ENCODE peak calls at places on chromosomes 4 and X, in eight cellular contexts. Q is SW480, F is fibroblast of villous mesenchyme, J is T-helper 2 cell, T is AG04450, G is cerebellum, K is NCI-H774, H is WTC11. U is an unnamed sample.

GRCh38 chr4:6608758-6609414 is 31.6 kb upstream of the MRFAP1 start:
- DNase-seq in F (no peak), G (peak; percentile 7), Q (no peak), T (no peak), H (peak; percentile 38), J (peak; percentile 45), K (no peak), U (no peak)

GRCh38 chrX:150032742-150033141 is 94.5 kb upstream of the EOLA2 start:
- DNase-seq in K (no peak), Q (no peak), H (no peak), F (peak; percentile 70), T (no peak), G (no peak), J (no peak), U (no peak)

GRCh38 chrX:70970482-70970999 is 39.6 kb upstream of the SLC7A3 start:
- DNase-seq in H (no peak), K (no peak), G (peak; percentile 6), F (peak; percentile 23), Q (peak; percentile 17), T (no peak), J (no peak), U (peak; percentile 48)

GRCh38 chr4:38857354-38858096 is 908 bp upstream of the TLR6 start:
- DNase-seq in H (no peak), T (peak; percentile 55), Q (peak; percentile 29), J (no peak), K (no peak), F (peak; percentile 90), G (no peak), U (peak; percentile 95)

GRCh38 chrX:34880656-34881055 is 61.9 kb upstream of the FAM47B start:
- DNase-seq in F (no peak), J (no peak), Q (peak; percentile 23), G (no peak), T (peak; percentile 18), K (no peak), H (no peak), U (no peak)

GRCh38 chr4:161010227-161010626 is 1153.6 kb downstream of the FSTL5 start:
- DNase-seq in K (no peak), Q (no peak), F (no peak), G (no peak), J (no peak), H (no peak), T (no peak), U (no peak)

GRCh38 chr4:147037089-147037488 is 91.4 kb upstream of the TTC29 start:
- DNase-seq in Q (no peak), K (no peak), G (peak; percentile 72), T (no peak), F (no peak), H (no peak), J (no peak), U (no peak)

GRCh38 chr4:42282081-42282901 is 115.0 kb upstream of the SHISA3 start:
- DNase-seq in T (peak; percentile 29), Q (peak; percentile 61), J (no peak), H (peak; percentile 41), G (peak; percentile 57), F (peak; percentile 72), K (peak; percentile 73), U (peak; percentile 79)

GRCh38 chr4:27811928-27812327 is 951.3 kb downstream of the STIM2 start:
- DNase-seq in H (no peak), T (no peak), J (no peak), F (no peak), G (no peak), K (no peak), Q (no peak), U (no peak)

GRCh38 chr4:2275546-2276251 is 13.8 kb upstream of the MXD4 start:
- DNase-seq in G (no peak), T (no peak), Q (no peak), F (no peak), K (no peak), H (no peak), J (no peak), U (no peak)

GRCh38 chrX:34884693-34885277 is 57.8 kb upstream of the FAM47B start:
- DNase-seq in F (peak; percentile 62), T (peak; percentile 46), H (no peak), G (no peak), K (no peak), Q (peak; percentile 64), J (no peak), U (peak; percentile 78)

GRCh38 chrX:78665286-78665685 is 6.2 kb upstream of the RTL3 start:
- DNase-seq in H (no peak), F (no peak), G (no peak), K (no peak), J (no peak), Q (no peak), T (no peak), U (no peak)

GRCh38 chr4:8133897-8134542 is 24.6 kb downstream of the ABLIM2 start:
- DNase-seq in K (no peak), Q (no peak), T (no peak), G (no peak), H (peak; percentile 31), J (no peak), F (no peak), U (no peak)

GRCh38 chr4:40515398-40516293 is 114.0 kb downstream of the RBM47 start:
- DNase-seq in Q (peak; percentile 75), H (no peak), G (no peak), T (no peak), F (peak; percentile 49), J (no peak), K (no peak), U (no peak)

GRCh38 chrX:140821280-140821679 is 111.7 kb downstream of the LINC00632 start:
- DNase-seq in Q (no peak), F (no peak), K (no peak), T (no peak), G (no peak), J (no peak), H (peak; percentile 30), U (no peak)

GRCh38 chr4:185587444-185588161 is 52.3 kb upstream of the PDLIM3 start:
- DNase-seq in G (peak; percentile 90), K (no peak), J (peak; percentile 52), Q (no peak), F (peak; percentile 6), H (peak; percentile 80), T (no peak), U (no peak)

GRCh38 chr4:156390599-156391296 is 437.1 kb upstream of the CTSO start:
- DNase-seq in J (no peak), Q (no peak), G (no peak), T (no peak), K (no peak), H (no peak), F (peak; percentile 20), U (no peak)

GRCh38 chr4:127965803-127966175 is 583 bp downstream of the ABHD18 start:
- DNase-seq in K (peak; percentile 21), J (peak; percentile 61), Q (peak; percentile 73), G (peak; percentile 56), T (no peak), F (no peak), H (peak; percentile 58), U (peak; percentile 46)

GRCh38 chr4:137310156-137310555 is 222.1 kb downstream of the PCDH18 start:
- DNase-seq in T (no peak), K (no peak), G (no peak), J (no peak), H (no peak), Q (no peak), F (peak; percentile 18), U (no peak)

GRCh38 chrX:56498756-56499155 is 64.7 kb upstream of the UBQLN2 start:
- DNase-seq in G (no peak), K (no peak), J (no peak), T (no peak), H (no peak), Q (no peak), F (no peak), U (no peak)

GRCh38 chrX:129361566-129361965 is 161.7 kb downstream of the SMARCA1 start:
- DNase-seq in J (no peak), F (no peak), T (no peak), H (no peak), K (no peak), Q (no peak), G (no peak), U (no peak)

GRCh38 chr4:10273030-10273429 is 156.4 kb upstream of the WDR1 start:
- DNase-seq in G (no peak), Q (no peak), H (no peak), T (no peak), J (no peak), F (no peak), K (no peak), U (no peak)

GRCh38 chrX:15848576-15848975 is 6.0 kb downstream of the AP1S2 start:
- DNase-seq in J (no peak), Q (no peak), T (no peak), F (no peak), G (no peak), K (no peak), H (no peak), U (no peak)

GRCh38 chr4:110629214-110629754 is 6.4 kb upstream of the PITX2 start:
- DNase-seq in H (peak; percentile 48), G (no peak), F (peak; percentile 37), T (no peak), K (no peak), J (no peak), Q (no peak), U (no peak)

GRCh38 chr4:7964890-7965662 is 25.4 kb upstream of the AFAP1 start:
- DNase-seq in Q (no peak), G (no peak), J (peak; percentile 57), T (no peak), F (peak; percentile 90), H (no peak), K (no peak), U (no peak)

GRCh38 chr4:2932561-2932950 is 30.6 kb downstream of the NOP14 start:
- DNase-seq in J (no peak), G (no peak), Q (no peak), H (peak; percentile 8), F (no peak), T (no peak), K (no peak), U (no peak)

GRCh38 chr4:168724243-168724642 is 227.4 kb downstream of the PALLD start:
- DNase-seq in T (no peak), J (no peak), K (no peak), G (no peak), H (no peak), F (no peak), Q (no peak), U (no peak)

U was measured in RKO.